ENCODE peak calls at places on chromosomes 7 and 10, in four cellular contexts. X is psoas muscle; G is uterus; Q is activated CD8-positive, alpha-beta memory T cell treated with anti-CD3 and anti-CD28 coated beads, Interleukin-2, amount 50 U/mL, for 48 hours. C is an unnamed sample.

GRCh38 chr7:70884446-70884764 is 247.5 kb upstream of the GALNT17 start:
- DNase-seq in X (no peak), G (no peak), Q (no peak), C (no peak)

GRCh38 chr10:71006497-71006896 is 118.1 kb upstream of the PCBD1 start:
- DNase-seq in X (no peak), G (no peak), Q (no peak), C (no peak)

GRCh38 chr10:45199380-45199740 is 116.0 kb downstream of the OR13A1 start:
- DNase-seq in X (no peak), G (no peak), Q (no peak), C (no peak)

GRCh38 chr10:21166557-21167287 is 269.6 kb upstream of the NEBL start:
- DNase-seq in X (no peak), G (no peak), Q (no peak), C (no peak)

GRCh38 chr7:7183061-7183832 is 903 bp downstream of the C1GALT1 start:
- DNase-seq in X (no peak), G (peak; percentile 34), Q (peak; percentile 75), C (no peak)

GRCh38 chr10:100996678-100997363 is 2.8 kb upstream of the LZTS2 start:
- DNase-seq in X (no peak), G (no peak), Q (peak; percentile 72), C (no peak)

GRCh38 chr10:8628351-8628750 is 573.9 kb downstream of the GATA3 start:
- DNase-seq in X (no peak), G (no peak), Q (no peak), C (no peak)

GRCh38 chr10:132942101-132942739 is at the start of gene CFAP46:
- DNase-seq in X (peak; percentile 55), G (no peak), Q (peak; percentile 67), C (no peak)

GRCh38 chr7:133207687-133208086 is 45.2 kb upstream of the EXOC4 start:
- DNase-seq in X (no peak), G (no peak), Q (no peak), C (no peak)

GRCh38 chr7:21368317-21368716 is 59.6 kb upstream of the SP4 start:
- DNase-seq in X (no peak), G (no peak), Q (no peak), C (no peak)

GRCh38 chr7:13988765-13989137 is 715 bp downstream of the ETV1 start:
- DNase-seq in X (no peak), G (no peak), Q (no peak), C (no peak)

GRCh38 chr10:90982406-90983008 is 61.6 kb upstream of the ANKRD1 start:
- DNase-seq in X (no peak), G (no peak), Q (no peak), C (no peak)

GRCh38 chr7:139855498-139856270 is 26.6 kb downstream of the TBXAS1 start:
- DNase-seq in X (no peak), G (no peak), Q (no peak), C (no peak)

GRCh38 chr10:99945286-99945685 is 64.5 kb downstream of the DNMBP start:
- DNase-seq in X (peak; percentile 40), G (peak; percentile 59), Q (no peak), C (peak; percentile 23)

GRCh38 chr10:4025339-4025738 is 240.3 kb upstream of the KLF6 start:
- DNase-seq in X (no peak), G (no peak), Q (no peak), C (no peak)

GRCh38 chr7:104341545-104341944 is 13.1 kb downstream of the LHFPL3 start:
- DNase-seq in X (no peak), G (no peak), Q (no peak), C (no peak)

GRCh38 chr7:112481833-112482669 is 1.3 kb downstream of the LSMEM1 start:
- DNase-seq in X (peak; percentile 48), G (peak; percentile 21), Q (no peak), C (peak; percentile 86)

GRCh38 chr10:649445-649797 is 40.0 kb downstream of the DIP2C start:
- DNase-seq in X (no peak), G (no peak), Q (no peak), C (no peak)

GRCh38 chr10:119932631-119933030 is 40.1 kb downstream of the SEC23IP start:
- DNase-seq in X (no peak), G (no peak), Q (no peak), C (no peak)

GRCh38 chr10:43125881-43126731 is 12.1 kb upstream of the CSGALNACT2 start:
- DNase-seq in X (no peak), G (no peak), Q (peak; percentile 34), C (no peak)

GRCh38 chr7:97043281-97043680 is 18.6 kb upstream of the DLX5 start:
- DNase-seq in X (no peak), G (no peak), Q (no peak), C (no peak)

GRCh38 chr7:44755698-44756627 is 7.3 kb downstream of the ZMIZ2 start:
- DNase-seq in X (no peak), G (no peak), Q (no peak), C (no peak)

GRCh38 chr7:80154656-80155325 is 20.2 kb downstream of the GNAI1 start:
- DNase-seq in X (no peak), G (no peak), Q (no peak), C (no peak)

GRCh38 chr7:151736403-151736909 is 140.5 kb downstream of the PRKAG2 start:
- DNase-seq in X (peak; percentile 80), G (peak; percentile 76), Q (no peak), C (peak; percentile 95)

GRCh38 chr10:31723074-31723750 is 205.4 kb downstream of the ARHGAP12 start:
- DNase-seq in X (no peak), G (no peak), Q (no peak), C (no peak)

GRCh38 chr10:129971381-129972144 is 7.5 kb upstream of the EBF3 start:
- DNase-seq in X (peak; percentile 74), G (peak; percentile 60), Q (peak; percentile 77), C (no peak)

GRCh38 chr10:132271458-132272011 is 36.2 kb downstream of the STK32C start:
- DNase-seq in X (peak; percentile 5), G (no peak), Q (no peak), C (no peak)

C was measured in gastrocnemius medialis.